ENCODE peak calls at places on chromosome 21, in four cellular contexts. B, N, K and Z are unnamed samples.

GRCh38 chr21:16572032-16572431 is 842.2 kb downstream of the USP25 start:
- DNase-seq in B (no peak), N (no peak), K (no peak), Z (no peak)

GRCh38 chr21:15071012-15071411 is 6.2 kb upstream of the NRIP1 start:
- DNase-seq in B (no peak), N (no peak), K (no peak), Z (no peak)

GRCh38 chr21:39014751-39015150 is 168.5 kb downstream of the PSMG1 start:
- DNase-seq in B (no peak), N (no peak), K (no peak), Z (no peak)

GRCh38 chr21:27648560-27648959 is 681.7 kb upstream of the ADAMTS5 start:
- DNase-seq in B (no peak), N (no peak), K (no peak), Z (no peak)

GRCh38 chr21:14773777-14774345 is 227.7 kb upstream of the SAMSN1 start:
- DNase-seq in B (no peak), N (peak; percentile 76), K (peak; percentile 63), Z (no peak)

GRCh38 chr21:22791986-22792560 is 1793.9 kb downstream of the NCAM2 start:
- DNase-seq in B (no peak), N (peak; percentile 37), K (no peak), Z (peak; percentile 5)

GRCh38 chr21:45942011-45942546 is 39.5 kb upstream of the COL6A1 start:
- DNase-seq in B (no peak), N (no peak), K (no peak), Z (no peak)

GRCh38 chr21:45836694-45837670 is 144.6 kb upstream of the COL6A1 start:
- DNase-seq in B (no peak), N (no peak), K (no peak), Z (no peak)

GRCh38 chr21:14358775-14359174 is 24.2 kb downstream of the HSPA13 start:
- DNase-seq in B (no peak), N (no peak), K (no peak), Z (no peak)

GRCh38 chr21:45541221-45542039 is 810 bp downstream of the SLC19A1 start:
- DNase-seq in B (no peak), N (peak; percentile 97), K (peak; percentile 90), Z (peak; percentile 100)

GRCh38 chr21:44626262-44626661 is 631 bp upstream of the KRTAP10-9 start:
- DNase-seq in B (no peak), N (no peak), K (no peak), Z (no peak)

GRCh38 chr21:17003221-17003620 is 509.6 kb upstream of the CXADR start:
- DNase-seq in B (no peak), N (no peak), K (no peak), Z (no peak)

GRCh38 chr21:46636550-46637289 is 1.2 kb downstream of the PRMT2 start:
- DNase-seq in B (no peak), N (no peak), K (no peak), Z (no peak)

GRCh38 chr21:45979141-45979631 is 2.4 kb upstream of the COL6A1 start:
- DNase-seq in B (no peak), N (no peak), K (no peak), Z (no peak)

GRCh38 chr21:45154511-45155508 is 80.4 kb downstream of the ADARB1 start:
- DNase-seq in B (no peak), N (no peak), K (no peak), Z (no peak)

GRCh38 chr21:39176312-39176711 is 6.9 kb downstream of the PSMG1 start:
- DNase-seq in B (no peak), N (no peak), K (no peak), Z (no peak)

GRCh38 chr21:25133939-25134338 is 473.3 kb downstream of the MRPL39 start:
- DNase-seq in B (no peak), N (no peak), K (no peak), Z (no peak)

GRCh38 chr21:14056771-14057191 is 154.0 kb downstream of the LIPI start:
- DNase-seq in B (no peak), N (no peak), K (no peak), Z (no peak)

GRCh38 chr21:16942703-16943102 is 570.1 kb upstream of the CXADR start:
- DNase-seq in B (no peak), N (no peak), K (no peak), Z (no peak)

GRCh38 chr21:37618081-37618480 is 251.5 kb downstream of the DYRK1A start:
- DNase-seq in B (no peak), N (no peak), K (no peak), Z (no peak)
- TF ChIP-seq SPI1 in B (no peak), N (no peak), K (no peak), Z (no peak)

GRCh38 chr21:42629856-42630410 is 23.5 kb upstream of the PDE9A start:
- DNase-seq in B (no peak), N (no peak), K (no peak), Z (no peak)
- TF ChIP-seq SPI1 in B (no peak), N (no peak), K (no peak), Z (no peak)

DNA sequence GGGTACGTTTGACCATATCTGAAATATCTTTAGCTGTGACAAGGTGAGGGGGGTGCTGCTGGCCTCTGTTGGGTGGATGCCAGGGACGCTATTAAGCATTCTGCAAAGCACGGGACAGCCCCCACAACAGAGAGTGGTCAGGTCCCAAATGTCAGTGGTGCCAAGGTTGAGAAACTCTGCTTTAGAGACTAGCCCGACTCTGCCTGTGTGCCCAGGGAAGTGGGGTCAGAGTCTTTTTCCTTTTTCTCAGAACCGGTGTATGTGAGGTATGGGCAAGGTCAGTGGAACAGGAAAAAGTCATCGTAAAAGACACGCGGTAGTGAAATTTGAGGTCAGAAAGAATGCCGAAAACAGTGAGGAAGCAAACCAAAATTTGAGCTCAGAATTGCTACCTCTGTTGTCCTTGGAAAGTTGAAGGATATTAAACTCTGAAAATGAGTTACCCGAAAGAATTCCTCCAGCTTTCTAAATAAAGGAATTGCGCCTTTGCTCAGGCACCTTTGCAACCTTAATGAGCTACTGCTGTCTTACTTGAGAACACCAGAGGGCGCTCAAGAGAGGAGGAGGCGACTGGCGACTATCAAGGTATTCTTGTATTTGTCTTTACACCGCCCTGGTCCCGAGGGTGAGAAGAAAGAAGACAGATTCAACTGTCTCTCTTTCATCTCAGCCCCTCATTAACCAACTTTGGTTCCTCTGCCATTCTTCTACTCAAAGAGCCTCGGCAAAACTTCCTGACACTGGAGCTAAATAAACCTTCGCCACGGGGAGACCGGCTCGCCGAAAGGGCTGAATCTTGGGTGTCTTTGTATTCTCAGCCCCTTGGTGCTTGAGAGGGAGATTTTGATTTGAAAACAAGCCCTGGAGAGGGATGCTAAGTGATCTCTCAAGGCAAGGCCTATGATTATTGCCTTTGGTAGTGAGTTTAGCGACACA is 85.4 kb upstream of the OLIG2 start:
- DNase-seq in B (no peak), N (peak; percentile 62), K (peak; percentile 53), Z (no peak)
- TF ChIP-seq SPI1 in B (no peak), N (no peak), K (no peak), Z (no peak)

GRCh38 chr21:34965200-34966174 is 83.6 kb downstream of the RUNX1 start:
- DNase-seq in B (no peak), N (no peak), K (peak; percentile 62), Z (no peak)

GRCh38 chr21:34969431-34970036 is 79.6 kb downstream of the RUNX1 start:
- DNase-seq in B (no peak), N (no peak), K (no peak), Z (no peak)

GRCh38 chr21:34968414-34969333 is 80.4 kb downstream of the RUNX1 start:
- DNase-seq in B (no peak), N (no peak), K (peak; percentile 89), Z (no peak)

GRCh38 chr21:34970126-34970525 is 79.0 kb downstream of the RUNX1 start:
- DNase-seq in B (no peak), N (no peak), K (no peak), Z (no peak)

GRCh38 chr21:34967509-34968289 is 81.4 kb downstream of the RUNX1 start:
- DNase-seq in B (no peak), N (peak; percentile 61), K (peak; percentile 44), Z (no peak)
- TF ChIP-seq SPI1 in B (no peak), N (no peak), K (no peak), Z (no peak)

GRCh38 chr21:32335601-32336575 is 37.2 kb downstream of the MRAP start:
- DNase-seq in B (no peak), N (no peak), K (no peak), Z (no peak)
- TF ChIP-seq SPI1 in B (no peak), N (no peak), K (no peak), Z (no peak)

GRCh38 chr21:42704861-42705260 is 51.4 kb downstream of the PDE9A start:
- DNase-seq in B (no peak), N (no peak), K (no peak), Z (no peak)

GRCh38 chr21:42707207-42707830 is 53.9 kb downstream of the PDE9A start:
- DNase-seq in B (no peak), N (no peak), K (no peak), Z (no peak)

GRCh38 chr21:42705746-42706374 is 52.4 kb downstream of the PDE9A start:
- DNase-seq in B (no peak), N (no peak), K (no peak), Z (no peak)

GRCh38 chr21:42705346-42705745 is 51.9 kb downstream of the PDE9A start:
- DNase-seq in B (no peak), N (no peak), K (no peak), Z (no peak)

DNA sequence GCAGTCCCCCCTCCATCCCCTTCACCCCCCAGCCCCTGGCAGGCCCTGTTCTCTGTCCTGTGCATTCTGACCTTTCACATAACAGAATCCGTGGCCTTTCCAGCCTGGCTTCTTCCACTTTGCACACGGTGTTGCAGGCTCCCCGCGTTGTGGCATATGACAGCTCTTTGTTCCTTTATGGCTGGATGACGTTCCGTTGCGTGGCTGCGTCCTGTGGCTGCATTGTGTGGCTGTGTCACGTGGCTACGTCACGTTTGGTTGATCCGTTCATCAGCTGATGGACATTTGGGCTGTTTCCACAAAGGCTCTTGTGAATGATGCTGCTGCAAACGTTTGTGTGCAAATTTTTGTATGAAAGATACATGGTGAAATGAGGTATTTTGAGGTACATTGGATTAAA is 53.3 kb downstream of the PDE9A start:
- DNase-seq in B (no peak), N (no peak), K (no peak), Z (no peak)
- TF ChIP-seq SPI1 in B (no peak), N (no peak), K (no peak), Z (no peak)

GRCh38 chr21:41615613-41616012 is 107.7 kb upstream of the TMPRSS2 start:
- DNase-seq in B (no peak), N (no peak), K (no peak), Z (no peak)

GRCh38 chr21:41612674-41613250 is 104.8 kb upstream of the TMPRSS2 start:
- DNase-seq in B (no peak), N (peak; percentile 71), K (no peak), Z (no peak)

GRCh38 chr21:41613421-41613998 is 105.6 kb upstream of the TMPRSS2 start:
- DNase-seq in B (no peak), N (no peak), K (no peak), Z (no peak)

GRCh38 chr21:41616063-41616591 is 108.2 kb upstream of the TMPRSS2 start:
- DNase-seq in B (no peak), N (no peak), K (no peak), Z (no peak)

DNA sequence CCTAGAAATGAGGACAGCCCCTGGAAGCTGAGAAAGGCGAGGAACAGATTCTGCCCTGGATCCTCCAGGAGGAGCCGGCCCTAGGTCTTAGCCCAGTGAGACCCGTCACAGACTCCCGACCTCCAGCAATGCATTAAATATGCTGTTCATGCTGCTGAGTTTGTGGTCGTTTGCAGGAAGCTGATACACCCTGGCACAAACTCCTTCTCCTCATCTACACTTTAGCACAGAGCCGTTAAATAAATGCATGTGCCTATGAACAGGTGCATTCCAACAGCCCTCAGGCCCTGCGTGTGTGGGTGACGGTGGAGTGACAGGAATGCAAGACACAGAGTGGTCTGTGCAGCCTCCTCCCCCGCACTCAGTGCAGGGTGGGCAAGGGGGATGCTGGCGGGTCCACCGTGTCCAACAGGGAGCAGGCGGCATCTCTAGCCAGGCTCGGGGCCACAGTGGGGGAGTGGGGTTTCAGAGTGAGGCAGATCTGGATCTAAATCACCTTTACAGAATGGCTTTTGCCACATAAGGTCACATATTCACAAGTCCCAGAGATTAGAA is 106.6 kb upstream of the TMPRSS2 start:
- DNase-seq in B (no peak), N (no peak), K (no peak), Z (no peak)
- TF ChIP-seq SPI1 in B (no peak), N (no peak), K (no peak), Z (no peak)